ENCODE peak calls at places on chromosomes 16 and 17, in ten cellular contexts. D is neural crest cell; I is activated naive CD4-positive, alpha-beta T cell treated with anti-CD3 and anti-CD28 coated beads, Interleukin-2, amount 50 U/mL, for 16 hours; F is ACHN; L is choroid plexus epithelial cell; G is GM04504; A is M059J; B is CD8-positive, alpha-beta T cell; W is sigmoid colon; K is substantia nigra. J is an unnamed sample.

GRCh38 chr16:53080345-53081031 is 25.7 kb downstream of the CHD9 start:
- DNase-seq in K (peak; percentile 4), D (no peak), W (peak; percentile 88), L (peak; percentile 74), B (no peak), I (no peak), G (peak; percentile 73), F (no peak), A (peak; percentile 91), J (no peak)

GRCh38 chr16:49281843-49282642 is 405 bp upstream of the CBLN1 start:
- DNase-seq in A (no peak), G (peak; percentile 8), B (no peak), I (peak; percentile 32), K (peak; percentile 79), F (no peak), D (peak; percentile 95), W (peak; percentile 88), L (peak; percentile 19), J (peak; percentile 86)

GRCh38 chr16:67245674-67246080 is 1.6 kb downstream of the FHOD1 start:
- DNase-seq in I (no peak), G (no peak), D (no peak), F (no peak), A (no peak), L (no peak), W (no peak), K (no peak), B (no peak), J (no peak)

GRCh38 chr17:76735006-76735405 is 2.1 kb downstream of the SRSF2 start:
- DNase-seq in K (no peak), A (peak; percentile 44), F (peak; percentile 46), W (no peak), I (no peak), L (peak; percentile 65), D (no peak), B (no peak), G (no peak), J (no peak)

GRCh38 chr16:6016530-6017184 is 919.1 kb upstream of the EEF2KMT start:
- DNase-seq in G (no peak), L (peak; percentile 43), F (peak; percentile 79), D (no peak), B (no peak), K (no peak), I (no peak), A (peak; percentile 76), W (no peak), J (no peak)

GRCh38 chr16:1535391-1536291 is 2.2 kb downstream of the TMEM204 start:
- DNase-seq in D (no peak), A (no peak), L (peak; percentile 64), I (peak; percentile 38), F (no peak), G (no peak), W (no peak), K (no peak), B (peak; percentile 48), J (no peak)

GRCh38 chr16:89910717-89911354 is 7.8 kb upstream of the MC1R start:
- DNase-seq in W (no peak), K (no peak), L (no peak), B (no peak), G (no peak), I (no peak), F (no peak), A (no peak), D (no peak), J (no peak)

GRCh38 chr17:79612468-79613194 is 1.8 kb upstream of the RBFOX3 start:
- DNase-seq in L (peak; percentile 13), A (peak; percentile 35), K (no peak), D (peak; percentile 71), G (no peak), B (peak; percentile 14), F (peak; percentile 64), I (peak; percentile 22), W (peak; percentile 85), J (peak; percentile 72)

GRCh38 chr17:49616546-49617205 is 41.0 kb downstream of the NXPH3 start:
- DNase-seq in G (peak; percentile 64), L (peak; percentile 27), K (no peak), W (peak; percentile 88), I (no peak), B (no peak), D (no peak), F (no peak), A (no peak), J (no peak)

GRCh38 chr16:68739964-68740627 is 3.0 kb downstream of the CDH1 start:
- DNase-seq in B (no peak), I (no peak), F (peak; percentile 89), D (no peak), K (no peak), L (peak; percentile 26), W (no peak), G (no peak), A (peak; percentile 42), J (no peak)

GRCh38 chr17:14387036-14387435 is 86.2 kb downstream of the HS3ST3B1 start:
- DNase-seq in D (no peak), K (no peak), L (no peak), W (no peak), B (no peak), A (no peak), G (no peak), F (no peak), I (no peak), J (no peak)

GRCh38 chr16:24635900-24636610 is 93.4 kb upstream of the TNRC6A start:
- DNase-seq in A (peak; percentile 89), W (peak; percentile 91), G (peak; percentile 92), F (peak; percentile 99), K (peak; percentile 5), D (no peak), L (peak; percentile 97), B (no peak), I (no peak), J (peak; percentile 66)

GRCh38 chr17:80955673-80956306 is 35.9 kb upstream of the CHMP6 start:
- DNase-seq in K (no peak), I (no peak), L (no peak), G (no peak), A (no peak), B (no peak), D (no peak), F (no peak), W (peak; percentile 46), J (no peak)

GRCh38 chr16:56589141-56590039 is at the start of gene MT3:
- DNase-seq in B (peak; percentile 20), I (peak; percentile 49), W (no peak), F (peak; percentile 39), A (peak; percentile 49), L (no peak), G (no peak), K (peak; percentile 75), D (no peak), J (no peak)

GRCh38 chr17:40564195-40564882 is 933 bp downstream of the CCR7 start:
- DNase-seq in K (no peak), G (no peak), L (no peak), W (no peak), F (no peak), I (no peak), D (no peak), B (peak; percentile 62), A (peak; percentile 9), J (no peak)

GRCh38 chr16:77214411-77215138 is 15.4 kb downstream of the SYCE1L start:
- DNase-seq in L (no peak), A (peak; percentile 64), I (no peak), B (no peak), G (no peak), D (no peak), W (no peak), K (no peak), F (peak; percentile 51), J (no peak)

GRCh38 chr17:73550561-73550960 is 93.7 kb downstream of the SDK2 start:
- DNase-seq in G (no peak), L (no peak), I (no peak), B (no peak), K (no peak), A (no peak), D (no peak), F (no peak), W (no peak), J (no peak)

GRCh38 chr17:57461082-57461481 is 204.8 kb downstream of the MSI2 start:
- DNase-seq in D (no peak), B (no peak), G (no peak), F (no peak), I (no peak), W (no peak), L (no peak), K (no peak), A (peak; percentile 74), J (no peak)

GRCh38 chr17:1551741-1552140 is 10.9 kb downstream of the PITPNA start:
- DNase-seq in W (no peak), D (no peak), B (no peak), G (no peak), A (no peak), L (no peak), K (no peak), F (no peak), I (no peak), J (no peak)

GRCh38 chr17:13143001-13143400 is 125.2 kb upstream of the ELAC2 start:
- DNase-seq in A (peak; percentile 4), K (no peak), D (no peak), W (no peak), F (no peak), G (no peak), I (no peak), L (no peak), B (no peak), J (no peak)

GRCh38 chr17:75891022-75891604 is 5.6 kb downstream of the TRIM65 start:
- DNase-seq in I (no peak), F (no peak), D (no peak), L (no peak), W (peak; percentile 59), K (no peak), A (no peak), G (no peak), B (no peak), J (no peak)

GRCh38 chr17:66006654-66007053 is 185.3 kb downstream of the CEP112 start:
- DNase-seq in D (no peak), G (no peak), F (no peak), I (no peak), A (no peak), W (no peak), K (no peak), B (no peak), L (no peak), J (no peak)

J was measured in NCI-H460.